ENCODE peak calls at places on chromosomes 6 and 20, in six cellular contexts. One of them, this sample, is unnamed.
A peak's percentile ranks its signal among the peaks of the same experiment; 100 is the strongest.

GRCh38 chr20:47024461-47024937 is 129.9 kb downstream of the EYA2 start:
- DNase-seq in adrenal gland: no peak
- DNase-seq in fibroblast of lung: no peak
- DNase-seq in ascending aorta: no peak
- DNase-seq in stomach: no peak
- DNase-seq in heart right ventricle: no peak
- DNase-seq in this sample: no peak

GRCh38 chr6:74409447-74409846 is 713.4 kb downstream of the CD109 start:
- DNase-seq in adrenal gland: no peak
- DNase-seq in fibroblast of lung: peak; percentile 86
- DNase-seq in ascending aorta: no peak
- DNase-seq in stomach: no peak
- DNase-seq in heart right ventricle: no peak
- DNase-seq in this sample: no peak

GRCh38 chr6:121430514-121431460 is 4.7 kb upstream of the GJA1 start:
- DNase-seq in adrenal gland: no peak
- DNase-seq in fibroblast of lung: peak; percentile 66
- DNase-seq in ascending aorta: no peak
- DNase-seq in stomach: no peak
- DNase-seq in heart right ventricle: no peak
- DNase-seq in this sample: no peak

GRCh38 chr20:13665709-13666108 is 27.0 kb upstream of the TASP1 start:
- DNase-seq in adrenal gland: no peak
- DNase-seq in fibroblast of lung: no peak
- DNase-seq in ascending aorta: no peak
- DNase-seq in stomach: no peak
- DNase-seq in heart right ventricle: no peak
- DNase-seq in this sample: no peak

GRCh38 chr20:51450221-51450712 is 92.3 kb downstream of the NFATC2 start:
- DNase-seq in adrenal gland: no peak
- DNase-seq in fibroblast of lung: no peak
- DNase-seq in ascending aorta: no peak
- DNase-seq in stomach: no peak
- DNase-seq in heart right ventricle: no peak
- DNase-seq in this sample: no peak

GRCh38 chr6:81451787-81452186 is 300.7 kb downstream of the TENT5A start:
- DNase-seq in adrenal gland: peak; percentile 33
- DNase-seq in fibroblast of lung: peak; percentile 84
- DNase-seq in ascending aorta: no peak
- DNase-seq in stomach: no peak
- DNase-seq in heart right ventricle: no peak
- DNase-seq in this sample: no peak

GRCh38 chr6:127100510-127101140 is 17.8 kb upstream of the RSPO3 start:
- DNase-seq in adrenal gland: no peak
- DNase-seq in fibroblast of lung: peak; percentile 63
- DNase-seq in ascending aorta: no peak
- DNase-seq in stomach: no peak
- DNase-seq in heart right ventricle: no peak
- DNase-seq in this sample: no peak

GRCh38 chr20:9397928-9398327 is 116.5 kb upstream of the LAMP5 start:
- DNase-seq in adrenal gland: peak; percentile 26
- DNase-seq in fibroblast of lung: no peak
- DNase-seq in ascending aorta: no peak
- DNase-seq in stomach: no peak
- DNase-seq in heart right ventricle: peak; percentile 27
- DNase-seq in this sample: no peak

GRCh38 chr20:25070821-25071473 is 11.0 kb downstream of the VSX1 start:
- DNase-seq in adrenal gland: peak; percentile 8
- DNase-seq in fibroblast of lung: no peak
- DNase-seq in ascending aorta: peak; percentile 40
- DNase-seq in stomach: peak; percentile 10
- DNase-seq in heart right ventricle: no peak
- DNase-seq in this sample: no peak

GRCh38 chr6:4350571-4351505 is 215.5 kb upstream of the ECI2 start:
- DNase-seq in adrenal gland: no peak
- DNase-seq in fibroblast of lung: peak; percentile 67
- DNase-seq in ascending aorta: no peak
- DNase-seq in stomach: no peak
- DNase-seq in heart right ventricle: peak; percentile 81
- DNase-seq in this sample: peak; percentile 44

GRCh38 chr6:168226832-168227434 is 92.6 kb downstream of the DACT2 start:
- DNase-seq in adrenal gland: no peak
- DNase-seq in fibroblast of lung: no peak
- DNase-seq in ascending aorta: no peak
- DNase-seq in stomach: no peak
- DNase-seq in heart right ventricle: no peak
- DNase-seq in this sample: no peak

GRCh38 chr20:37518606-37519507 is 2.2 kb upstream of the NNAT start:
- DNase-seq in adrenal gland: no peak
- DNase-seq in fibroblast of lung: no peak
- DNase-seq in ascending aorta: peak; percentile 64
- DNase-seq in stomach: peak; percentile 35
- DNase-seq in heart right ventricle: peak; percentile 58
- DNase-seq in this sample: peak; percentile 64

GRCh38 chr6:43600595-43600994 is 24.6 kb downstream of the POLH start:
- DNase-seq in adrenal gland: no peak
- DNase-seq in fibroblast of lung: no peak
- DNase-seq in ascending aorta: no peak
- DNase-seq in stomach: no peak
- DNase-seq in heart right ventricle: no peak
- DNase-seq in this sample: no peak

GRCh38 chr20:1684872-1685271 is 27.3 kb upstream of the SIRPG start:
- DNase-seq in adrenal gland: no peak
- DNase-seq in fibroblast of lung: no peak
- DNase-seq in ascending aorta: no peak
- DNase-seq in stomach: no peak
- DNase-seq in heart right ventricle: no peak
- DNase-seq in this sample: no peak

GRCh38 chr6:3852391-3852790 is 3.2 kb downstream of the FAM50B start:
- DNase-seq in adrenal gland: no peak
- DNase-seq in fibroblast of lung: no peak
- DNase-seq in ascending aorta: no peak
- DNase-seq in stomach: no peak
- DNase-seq in heart right ventricle: no peak
- DNase-seq in this sample: no peak

GRCh38 chr20:17995967-17996819 is 27.4 kb downstream of the MGME1 start:
- DNase-seq in adrenal gland: peak; percentile 43
- DNase-seq in fibroblast of lung: peak; percentile 78
- DNase-seq in ascending aorta: no peak
- DNase-seq in stomach: no peak
- DNase-seq in heart right ventricle: peak; percentile 46
- DNase-seq in this sample: no peak

GRCh38 chr6:110882824-110883554 is 8.4 kb downstream of the AMD1 start:
- DNase-seq in adrenal gland: no peak
- DNase-seq in fibroblast of lung: no peak
- DNase-seq in ascending aorta: no peak
- DNase-seq in stomach: no peak
- DNase-seq in heart right ventricle: no peak
- DNase-seq in this sample: no peak

DNA sequence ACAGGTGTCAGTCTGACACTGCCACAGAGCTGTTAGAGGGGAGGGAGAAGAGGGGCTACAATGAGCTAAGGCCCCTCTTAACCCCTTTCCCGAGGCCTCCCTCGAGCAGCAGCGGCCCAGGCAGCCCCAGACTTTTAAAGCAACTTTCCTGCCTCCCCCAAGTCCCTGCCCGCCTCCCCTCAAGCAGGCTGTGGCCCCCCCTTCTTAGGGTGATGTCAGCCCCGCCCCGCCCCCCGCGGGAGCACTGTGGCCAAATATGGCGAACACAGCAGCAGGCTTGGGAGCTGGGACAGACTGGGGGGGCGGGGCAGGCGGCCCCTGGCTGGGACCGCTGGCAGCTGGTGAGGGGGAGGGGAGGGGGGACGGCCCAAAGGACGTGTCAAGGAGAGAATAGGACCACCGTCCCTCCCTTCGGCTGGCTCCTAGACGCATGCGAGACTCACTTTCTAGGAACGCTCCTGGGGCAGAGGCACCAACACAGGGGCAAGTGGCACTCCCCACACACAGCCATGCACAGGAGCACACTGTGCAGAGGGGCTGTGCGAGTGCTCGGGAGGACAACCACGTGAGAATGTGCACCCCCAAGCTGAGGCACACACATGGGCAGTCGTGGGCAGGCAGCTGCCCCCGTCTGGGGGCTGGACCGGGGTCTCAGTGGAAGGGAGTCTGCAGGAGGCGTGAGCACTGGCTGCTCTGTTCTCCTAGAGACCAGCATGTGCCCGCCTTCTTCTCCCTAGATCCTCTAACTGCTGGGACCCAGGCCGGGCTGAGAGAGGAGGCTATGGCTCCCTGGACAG is 6.7 kb downstream of the TEAD3 start:
- DNase-seq in adrenal gland: no peak
- DNase-seq in fibroblast of lung: peak; percentile 84
- DNase-seq in ascending aorta: peak; percentile 97
- DNase-seq in stomach: no peak
- DNase-seq in heart right ventricle: peak; percentile 90
- DNase-seq in this sample: peak; percentile 88
- H3K4me3 ChIP-seq in adrenal gland: no peak overlapping the region
- H3K4me3 ChIP-seq in fibroblast of lung: peak overlapping the region; percentile 22
- H3K4me3 ChIP-seq in ascending aorta: peak overlapping the region; percentile 34
- H3K4me3 ChIP-seq in stomach: peak overlapping the region; percentile 11
- H3K4me3 ChIP-seq in heart right ventricle: peak overlapping the region; percentile 16
- H3K4me3 ChIP-seq in this sample: peak overlapping the region; percentile 54

GRCh38 chr6:18122128-18123093 is at the start of gene NHLRC1:
- DNase-seq in adrenal gland: peak; percentile 93
- DNase-seq in fibroblast of lung: peak; percentile 89
- DNase-seq in ascending aorta: peak; percentile 95
- DNase-seq in stomach: peak; percentile 91
- DNase-seq in heart right ventricle: peak; percentile 87
- DNase-seq in this sample: peak; percentile 90
- TF ChIP-seq CTCF in adrenal gland: peak; percentile 98
- TF ChIP-seq CTCF in fibroblast of lung: peak; percentile 88
- TF ChIP-seq CTCF in ascending aorta: peak; percentile 98
- TF ChIP-seq CTCF in stomach: peak; percentile 85
- TF ChIP-seq CTCF in heart right ventricle: peak; percentile 96
- TF ChIP-seq CTCF in this sample: peak; percentile 96

DNA sequence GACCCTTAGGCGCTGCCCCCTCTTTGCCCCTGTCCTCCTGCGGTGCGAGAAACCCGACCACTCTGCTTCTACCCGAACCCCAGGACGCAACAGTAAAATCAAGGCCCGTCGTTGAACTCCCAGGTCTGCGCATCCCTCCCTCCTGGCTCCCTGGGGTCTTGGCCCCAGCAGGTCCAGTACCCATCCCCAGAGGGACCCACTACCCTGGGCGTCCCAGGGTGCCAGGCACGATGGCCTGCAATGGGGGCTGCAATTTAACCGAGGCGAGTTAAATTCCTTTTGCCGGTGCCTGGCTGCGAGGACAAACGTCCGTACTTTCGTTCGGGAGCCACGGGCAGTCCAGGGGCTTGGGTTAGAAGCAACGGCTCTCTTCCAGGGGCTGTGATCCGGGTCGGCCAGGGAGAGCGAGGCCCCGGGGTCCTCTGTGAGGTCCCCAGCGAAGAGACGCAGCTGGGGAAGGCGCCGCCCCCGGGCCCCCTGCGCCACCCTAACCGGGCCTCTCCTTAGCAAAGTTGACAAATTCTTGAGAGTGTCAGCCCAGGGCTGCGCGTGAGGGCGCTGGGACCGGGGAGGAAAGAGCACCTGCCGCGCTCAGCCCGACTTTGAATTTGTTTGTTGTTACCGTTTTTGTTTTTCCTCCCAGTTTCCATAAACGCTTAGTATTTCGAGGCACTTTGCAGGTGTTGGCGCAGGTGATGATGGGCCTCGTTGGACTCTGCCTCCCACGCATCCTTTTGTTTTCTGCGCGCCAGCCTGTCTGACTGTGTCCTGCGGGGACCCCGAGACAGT is 6.1 kb downstream of the OLIG3 start:
- DNase-seq in adrenal gland: no peak
- DNase-seq in fibroblast of lung: no peak
- DNase-seq in ascending aorta: no peak
- DNase-seq in stomach: no peak
- DNase-seq in heart right ventricle: no peak
- DNase-seq in this sample: no peak
- H3K27me3 ChIP-seq in adrenal gland: peaks cover 82% of the 10 kb centered on the region
- H3K27me3 ChIP-seq in fibroblast of lung: peaks cover 71% of the 10 kb centered on the region
- H3K27me3 ChIP-seq in ascending aorta: peaks cover 18% of the 10 kb centered on the region
- H3K27me3 ChIP-seq in stomach: peaks cover 100% of the 10 kb centered on the region
- H3K27me3 ChIP-seq in heart right ventricle: peaks cover 100% of the 10 kb centered on the region
- H3K27me3 ChIP-seq in this sample: peaks cover 100% of the 10 kb centered on the region

DNA sequence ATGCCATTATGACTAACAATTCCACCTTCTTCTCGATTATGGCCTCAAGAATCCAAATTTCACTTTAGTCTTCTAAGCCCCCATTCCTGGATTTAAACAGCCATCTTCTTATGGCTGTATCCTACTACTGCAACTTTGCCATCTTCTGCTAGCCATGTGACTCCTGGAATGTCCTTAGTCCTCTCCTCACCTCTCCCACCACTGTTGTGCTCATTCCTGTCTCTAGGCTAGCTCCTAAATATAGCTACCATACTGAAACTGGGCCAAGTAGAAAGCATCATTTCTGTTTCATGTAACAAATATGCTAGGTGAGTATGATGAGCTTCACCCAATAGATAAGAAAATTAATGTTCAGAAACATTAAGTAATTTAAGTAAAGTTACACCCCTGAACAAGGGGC is 313.1 kb downstream of the CLVS2 start:
- DNase-seq in adrenal gland: no peak
- DNase-seq in fibroblast of lung: no peak
- DNase-seq in ascending aorta: no peak
- DNase-seq in stomach: no peak
- DNase-seq in heart right ventricle: no peak
- DNase-seq in this sample: no peak
- H3K4me3 ChIP-seq in adrenal gland: no peak overlapping the region
- H3K4me3 ChIP-seq in fibroblast of lung: no peak overlapping the region
- H3K4me3 ChIP-seq in ascending aorta: no peak overlapping the region
- H3K4me3 ChIP-seq in stomach: no peak overlapping the region
- H3K4me3 ChIP-seq in heart right ventricle: no peak overlapping the region
- H3K4me3 ChIP-seq in this sample: no peak overlapping the region